ENCODE peak calls at places on chromosomes 7 and 10, in eight cellular contexts. O, G, L, Q, S, M, Y and U are unnamed samples.

GRCh38 chr7:135147341-135147898 is 452 bp upstream of the TMEM140 start:
- DNase-seq in M (no peak), S (no peak), Y (no peak), Q (no peak), O (no peak), G (no peak), L (no peak), U (no peak)

GRCh38 chr7:55787796-55788195 is 74.8 kb downstream of the SEPTIN14 start:
- DNase-seq in Q (no peak), Y (no peak), L (no peak), S (no peak), M (no peak), O (no peak), G (no peak), U (no peak)

GRCh38 chr7:28919510-28919909 is 38.6 kb downstream of the TRIL start:
- DNase-seq in Y (no peak), G (no peak), O (no peak), L (no peak), S (no peak), Q (no peak), M (no peak), U (no peak)

GRCh38 chr7:143259765-143260164 is 3.5 kb upstream of the GSTK1 start:
- DNase-seq in G (no peak), Y (no peak), O (no peak), L (no peak), S (no peak), Q (no peak), M (no peak), U (no peak)

GRCh38 chr7:23100697-23101096 is 4.9 kb upstream of the KLHL7 start:
- DNase-seq in Q (no peak), O (no peak), S (peak; percentile 51), Y (no peak), M (no peak), L (no peak), G (no peak), U (no peak)

GRCh38 chr7:43211693-43212092 is 99.2 kb downstream of the HECW1 start:
- DNase-seq in G (no peak), O (no peak), Y (no peak), Q (no peak), L (no peak), S (no peak), M (no peak), U (no peak)

GRCh38 chr7:154744226-154744860 is 258.6 kb downstream of the PAXIP1 start:
- DNase-seq in L (peak; percentile 52), O (peak; percentile 4), Y (peak; percentile 37), S (peak; percentile 76), G (no peak), M (no peak), Q (no peak), U (no peak)

GRCh38 chr10:71383972-71384687 is 12.6 kb upstream of the CDH23 start:
- DNase-seq in G (peak; percentile 76), S (peak; percentile 85), M (peak; percentile 78), Q (no peak), L (peak; percentile 81), O (peak; percentile 67), Y (peak; percentile 76), U (peak; percentile 89)

GRCh38 chr10:9229702-9230101 is 1175.2 kb downstream of the GATA3 start:
- DNase-seq in Y (no peak), M (no peak), O (no peak), Q (no peak), L (no peak), G (no peak), S (no peak), U (no peak)

GRCh38 chr7:147432068-147432467 is 1158.5 kb upstream of the C7orf33 start:
- DNase-seq in O (no peak), Y (no peak), G (no peak), M (no peak), S (peak; percentile 32), L (no peak), Q (no peak), U (no peak)

GRCh38 chr7:31688990-31689389 is 2.0 kb downstream of the PPP1R17 start:
- DNase-seq in Y (no peak), S (no peak), M (no peak), O (no peak), L (no peak), Q (no peak), G (no peak), U (no peak)

GRCh38 chr10:16565604-16566003 is 43.9 kb upstream of the C1QL3 start:
- DNase-seq in M (no peak), O (no peak), G (no peak), L (no peak), Q (no peak), S (no peak), Y (no peak), U (no peak)

GRCh38 chr10:73889014-73889413 is 14.7 kb upstream of the CAMK2G start:
- DNase-seq in Q (no peak), M (no peak), O (peak; percentile 34), S (peak; percentile 59), G (no peak), L (no peak), Y (no peak), U (no peak)

GRCh38 chr10:5538892-5539651 is 14.3 kb downstream of the CALML3 start:
- DNase-seq in O (no peak), G (peak; percentile 52), M (no peak), L (no peak), Q (no peak), S (no peak), Y (no peak), U (no peak)

GRCh38 chr7:38411404-38411803 is 138.0 kb upstream of the TARP start:
- DNase-seq in Y (no peak), Q (no peak), G (no peak), M (no peak), L (no peak), S (peak; percentile 57), O (no peak), U (peak; percentile 29)

GRCh38 chr10:107163086-107163880 is 1.2 kb downstream of the SORCS1 start:
- DNase-seq in S (no peak), Y (no peak), Q (no peak), G (no peak), M (no peak), O (no peak), L (no peak), U (no peak)

GRCh38 chr7:64874114-64874513 is 29.0 kb upstream of the ZNF273 start:
- DNase-seq in Y (no peak), M (no peak), Q (no peak), G (no peak), L (no peak), S (no peak), O (no peak), U (no peak)

GRCh38 chr10:14658331-14659122 is 116.2 kb downstream of the FAM107B start:
- DNase-seq in L (no peak), M (no peak), G (no peak), S (no peak), Q (peak; percentile 45), Y (no peak), O (no peak), U (no peak)

GRCh38 chr10:106836923-106837322 is 327.6 kb downstream of the SORCS1 start:
- DNase-seq in L (no peak), O (no peak), S (no peak), G (no peak), Y (no peak), M (no peak), Q (peak; percentile 9), U (no peak)

GRCh38 chr10:43790147-43790546 is 141.5 kb upstream of the ZNF32 start:
- DNase-seq in S (no peak), M (no peak), Y (no peak), G (no peak), L (no peak), O (no peak), Q (no peak), U (no peak)

GRCh38 chr7:129471402-129471827 is 30.9 kb upstream of the SMKR1 start:
- DNase-seq in G (no peak), Y (no peak), M (no peak), O (no peak), L (no peak), S (no peak), Q (no peak), U (no peak)

GRCh38 chr7:71733108-71733870 is 601.3 kb downstream of the GALNT17 start:
- DNase-seq in L (peak; percentile 94), G (peak; percentile 69), M (no peak), Y (peak; percentile 40), O (peak; percentile 34), S (peak; percentile 94), Q (peak; percentile 8), U (peak; percentile 96)

GRCh38 chr10:14306201-14306600 is 24.5 kb downstream of the FRMD4A start:
- DNase-seq in O (no peak), L (no peak), S (no peak), Q (no peak), G (no peak), M (no peak), Y (no peak), U (no peak)

GRCh38 chr10:92541583-92541982 is 32.3 kb downstream of the IDE start:
- DNase-seq in G (no peak), Y (no peak), S (no peak), O (no peak), L (no peak), Q (no peak), M (no peak), U (no peak)